ENCODE peak calls at places on chromosomes 6 and 20, in five cellular contexts. One of them, this sample, is unnamed.

GRCh38 chr6:34610819-34611477 is 54.8 kb upstream of the SPDEF start:
- DNase-seq in AG04450: peak; percentile 59
- DNase-seq in fibroblast of lung: peak; percentile 88
- DNase-seq in mammary epithelial cell: peak; percentile 64
- DNase-seq in PC-3: peak; percentile 94
- DNase-seq in this sample: peak; percentile 27

GRCh38 chr20:61948586-61949362 is 116.9 kb downstream of the TAF4 start:
- DNase-seq in AG04450: no peak
- DNase-seq in fibroblast of lung: no peak
- DNase-seq in mammary epithelial cell: no peak
- DNase-seq in PC-3: no peak
- DNase-seq in this sample: no peak

GRCh38 chr6:7461416-7461815 is 71.8 kb downstream of the RIOK1 start:
- DNase-seq in AG04450: no peak
- DNase-seq in fibroblast of lung: peak; percentile 35
- DNase-seq in mammary epithelial cell: peak; percentile 44
- DNase-seq in PC-3: no peak
- DNase-seq in this sample: no peak

GRCh38 chr20:23094927-23095326 is 8.8 kb upstream of the CD93 start:
- DNase-seq in AG04450: no peak
- DNase-seq in fibroblast of lung: peak; percentile 5
- DNase-seq in mammary epithelial cell: peak; percentile 90
- DNase-seq in PC-3: peak; percentile 30
- DNase-seq in this sample: no peak

GRCh38 chr20:39898467-39898852 is 790.6 kb downstream of the MAFB start:
- DNase-seq in AG04450: no peak
- DNase-seq in fibroblast of lung: no peak
- DNase-seq in mammary epithelial cell: no peak
- DNase-seq in PC-3: no peak
- DNase-seq in this sample: no peak

GRCh38 chr6:50849781-50850180 is 31.1 kb downstream of the TFAP2B start:
- DNase-seq in AG04450: no peak
- DNase-seq in fibroblast of lung: no peak
- DNase-seq in mammary epithelial cell: no peak
- DNase-seq in PC-3: no peak
- DNase-seq in this sample: no peak

GRCh38 chr20:34015401-34016335 is 22.0 kb downstream of the RALY start:
- DNase-seq in AG04450: no peak
- DNase-seq in fibroblast of lung: no peak
- DNase-seq in mammary epithelial cell: no peak
- DNase-seq in PC-3: no peak
- DNase-seq in this sample: no peak

GRCh38 chr6:132041706-132042105 is 90.5 kb upstream of the CCN2 start:
- DNase-seq in AG04450: peak; percentile 43
- DNase-seq in fibroblast of lung: peak; percentile 63
- DNase-seq in mammary epithelial cell: no peak
- DNase-seq in PC-3: no peak
- DNase-seq in this sample: no peak

GRCh38 chr6:27145731-27146455 is 101.6 kb upstream of the PRSS16 start:
- DNase-seq in AG04450: peak; percentile 78
- DNase-seq in fibroblast of lung: peak; percentile 93
- DNase-seq in mammary epithelial cell: peak; percentile 83
- DNase-seq in PC-3: peak; percentile 84
- DNase-seq in this sample: peak; percentile 94

GRCh38 chr6:339480-339879 is 47.2 kb downstream of the DUSP22 start:
- DNase-seq in AG04450: no peak
- DNase-seq in fibroblast of lung: no peak
- DNase-seq in mammary epithelial cell: no peak
- DNase-seq in PC-3: no peak
- DNase-seq in this sample: no peak
- H3K9me3 ChIP-seq in AG04450: peaks cover 46% of the 10 kb centered on the region
- H3K9me3 ChIP-seq in fibroblast of lung: no peaks in the 10 kb centered on the region
- H3K9me3 ChIP-seq in mammary epithelial cell: peaks cover 21% of the 10 kb centered on the region
- H3K9me3 ChIP-seq in PC-3: no peaks in the 10 kb centered on the region
- H3K9me3 ChIP-seq in this sample: peaks cover 14% of the 10 kb centered on the region

GRCh38 chr6:128601060-128601459 is 80.7 kb upstream of the PTPRK start:
- DNase-seq in AG04450: no peak
- DNase-seq in fibroblast of lung: peak; percentile 64
- DNase-seq in mammary epithelial cell: no peak
- DNase-seq in PC-3: peak; percentile 26
- DNase-seq in this sample: no peak

GRCh38 chr6:128605961-128606360 is 85.6 kb upstream of the PTPRK start:
- DNase-seq in AG04450: no peak
- DNase-seq in fibroblast of lung: peak; percentile 28
- DNase-seq in mammary epithelial cell: peak; percentile 92
- DNase-seq in PC-3: no peak
- DNase-seq in this sample: no peak

DNA sequence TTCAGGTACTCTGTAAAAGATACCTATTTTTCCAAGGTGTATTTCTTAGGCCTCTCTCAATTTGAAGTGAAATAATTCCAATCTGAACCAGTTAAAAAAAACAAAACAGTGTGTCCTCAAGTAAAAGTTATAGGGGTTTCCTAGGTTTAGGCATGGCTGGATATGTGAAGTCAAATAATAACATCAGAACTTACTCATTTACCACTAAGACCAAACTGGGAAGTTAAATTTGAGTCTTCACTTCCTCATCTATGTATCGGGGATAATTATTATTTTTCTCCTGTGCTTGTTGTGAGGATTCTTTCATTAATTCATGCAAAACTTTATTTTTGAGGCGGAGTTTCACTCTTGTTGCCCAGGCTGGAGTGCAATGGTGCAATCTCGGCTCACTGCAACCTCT is 86.2 kb upstream of the PTPRK start:
- DNase-seq in AG04450: no peak
- DNase-seq in fibroblast of lung: no peak
- DNase-seq in mammary epithelial cell: no peak
- DNase-seq in PC-3: no peak
- DNase-seq in this sample: no peak
- TF ChIP-seq CTCF in AG04450: no peak
- TF ChIP-seq CTCF in fibroblast of lung: no peak
- TF ChIP-seq CTCF in mammary epithelial cell: no peak
- TF ChIP-seq CTCF in PC-3: no peak
- TF ChIP-seq CTCF in this sample: no peak

GRCh38 chr6:31806470-31807272 is at the start of gene LSM2:
- DNase-seq in AG04450: peak; percentile 93
- DNase-seq in fibroblast of lung: peak; percentile 94
- DNase-seq in mammary epithelial cell: peak; percentile 93
- DNase-seq in PC-3: peak; percentile 96
- DNase-seq in this sample: peak; percentile 98
- H3K9me3 ChIP-seq in AG04450: no peaks in the 10 kb centered on the region
- H3K9me3 ChIP-seq in fibroblast of lung: no peaks in the 10 kb centered on the region
- H3K9me3 ChIP-seq in mammary epithelial cell: no peaks in the 10 kb centered on the region
- H3K9me3 ChIP-seq in PC-3: no peaks in the 10 kb centered on the region
- H3K9me3 ChIP-seq in this sample: no peaks in the 10 kb centered on the region

GRCh38 chr20:43507150-43508080 is at the start of gene L3MBTL1:
- DNase-seq in AG04450: no peak
- DNase-seq in fibroblast of lung: peak; percentile 36
- DNase-seq in mammary epithelial cell: peak; percentile 64
- DNase-seq in PC-3: peak; percentile 51
- DNase-seq in this sample: peak; percentile 35
- TF ChIP-seq CTCF in AG04450: peak; percentile 3
- TF ChIP-seq CTCF in fibroblast of lung: no peak
- TF ChIP-seq CTCF in mammary epithelial cell: no peak
- TF ChIP-seq CTCF in PC-3: no peak
- TF ChIP-seq CTCF in this sample: peak; percentile 14

DNA sequence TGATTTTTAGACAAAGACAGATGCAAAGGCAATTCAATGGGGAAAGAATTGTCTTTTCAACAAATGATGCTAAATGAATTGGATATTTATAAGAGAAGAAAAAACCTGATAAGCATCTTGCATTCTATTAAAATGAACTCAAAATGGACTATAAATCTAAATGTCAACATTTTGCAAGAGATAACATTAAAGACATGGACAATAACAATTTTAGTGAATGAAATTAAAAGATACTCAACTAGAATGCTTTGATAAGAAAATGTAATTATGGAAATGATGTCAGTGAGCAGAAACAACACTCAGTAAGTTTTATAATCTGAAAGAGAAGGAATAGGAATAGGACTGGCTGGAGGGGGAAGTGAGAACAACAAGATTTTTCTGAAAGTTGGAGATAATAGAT is 421.7 kb downstream of the C6orf118 start:
- DNase-seq in AG04450: no peak
- DNase-seq in fibroblast of lung: no peak
- DNase-seq in mammary epithelial cell: no peak
- DNase-seq in PC-3: no peak
- DNase-seq in this sample: no peak
- H3K9me3 ChIP-seq in AG04450: peaks cover 7% of the 10 kb centered on the region
- H3K9me3 ChIP-seq in fibroblast of lung: no peaks in the 10 kb centered on the region
- H3K9me3 ChIP-seq in mammary epithelial cell: peaks cover 5% of the 10 kb centered on the region
- H3K9me3 ChIP-seq in PC-3: no peaks in the 10 kb centered on the region
- H3K9me3 ChIP-seq in this sample: no peaks in the 10 kb centered on the region

GRCh38 chr20:45083127-45083526 is 17.8 kb downstream of the KCNS1 start:
- DNase-seq in AG04450: no peak
- DNase-seq in fibroblast of lung: no peak
- DNase-seq in mammary epithelial cell: no peak
- DNase-seq in PC-3: peak; percentile 8
- DNase-seq in this sample: no peak

GRCh38 chr20:45077559-45077958 is 23.4 kb downstream of the KCNS1 start:
- DNase-seq in AG04450: no peak
- DNase-seq in fibroblast of lung: no peak
- DNase-seq in mammary epithelial cell: no peak
- DNase-seq in PC-3: no peak
- DNase-seq in this sample: no peak

GRCh38 chr20:45082468-45082867 is 18.5 kb downstream of the KCNS1 start:
- DNase-seq in AG04450: no peak
- DNase-seq in fibroblast of lung: no peak
- DNase-seq in mammary epithelial cell: no peak
- DNase-seq in PC-3: no peak
- DNase-seq in this sample: no peak

GRCh38 chr20:45085289-45085688 is 15.6 kb downstream of the KCNS1 start:
- DNase-seq in AG04450: no peak
- DNase-seq in fibroblast of lung: no peak
- DNase-seq in mammary epithelial cell: no peak
- DNase-seq in PC-3: no peak
- DNase-seq in this sample: no peak

GRCh38 chr20:45080867-45081616 is 19.9 kb downstream of the KCNS1 start:
- DNase-seq in AG04450: no peak
- DNase-seq in fibroblast of lung: no peak
- DNase-seq in mammary epithelial cell: no peak
- DNase-seq in PC-3: peak; percentile 69
- DNase-seq in this sample: peak; percentile 36
- TF ChIP-seq CTCF in AG04450: peak; percentile 66
- TF ChIP-seq CTCF in fibroblast of lung: peak; percentile 42
- TF ChIP-seq CTCF in mammary epithelial cell: peak; percentile 40
- TF ChIP-seq CTCF in PC-3: peak; percentile 86
- TF ChIP-seq CTCF in this sample: peak; percentile 56

GRCh38 chr20:31257364-31257763 is at the start of gene DEFB115:
- DNase-seq in AG04450: no peak
- DNase-seq in fibroblast of lung: no peak
- DNase-seq in mammary epithelial cell: no peak
- DNase-seq in PC-3: peak; percentile 4
- DNase-seq in this sample: no peak

GRCh38 chr20:31256959-31257358 is 505 bp upstream of the DEFB115 start:
- DNase-seq in AG04450: no peak
- DNase-seq in fibroblast of lung: no peak
- DNase-seq in mammary epithelial cell: no peak
- DNase-seq in PC-3: no peak
- DNase-seq in this sample: no peak

DNA sequence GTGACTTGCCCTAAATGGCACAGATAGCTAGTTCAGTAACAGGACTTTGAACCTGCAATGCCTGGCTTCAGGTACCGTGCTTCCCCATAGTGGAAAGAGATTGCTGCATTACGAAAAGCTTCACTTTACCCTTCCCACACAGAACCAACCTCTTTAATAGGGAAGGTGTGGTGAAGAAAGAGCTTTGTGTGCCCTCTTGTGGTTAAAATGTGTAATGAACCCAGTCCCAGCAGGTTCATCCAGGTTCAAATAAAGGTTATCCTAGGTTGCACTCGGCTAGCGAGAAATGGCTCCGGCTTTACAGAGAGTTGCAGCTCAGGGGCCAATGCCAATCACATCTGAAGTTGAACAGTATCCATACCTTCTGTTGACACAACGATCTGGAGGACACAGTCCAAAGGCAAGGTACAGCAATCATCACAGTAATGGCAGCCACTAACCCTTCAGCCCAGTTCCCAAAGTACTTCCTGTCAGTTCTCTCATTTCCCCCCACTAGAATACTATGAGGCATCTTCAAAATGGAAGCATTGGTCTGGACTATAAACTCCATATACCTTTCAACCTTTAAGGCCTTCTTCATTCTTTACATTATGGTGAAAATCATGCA is 3.0 kb downstream of the DEFB115 start:
- DNase-seq in AG04450: no peak
- DNase-seq in fibroblast of lung: no peak
- DNase-seq in mammary epithelial cell: peak; percentile 8
- DNase-seq in PC-3: peak; percentile 49
- DNase-seq in this sample: peak; percentile 43
- H3K9me3 ChIP-seq in AG04450: peaks cover 17% of the 10 kb centered on the region
- H3K9me3 ChIP-seq in fibroblast of lung: no peaks in the 10 kb centered on the region
- H3K9me3 ChIP-seq in mammary epithelial cell: peaks cover 5% of the 10 kb centered on the region
- H3K9me3 ChIP-seq in PC-3: no peaks in the 10 kb centered on the region
- H3K9me3 ChIP-seq in this sample: no peaks in the 10 kb centered on the region

This sample was measured in A673.